ENCODE peak calls at places on chromosomes 6 and 20, in ten cellular contexts. Z is hypothalamus; L is amygdala; I is A549; Q is activated CD8-positive, alpha-beta memory T cell treated with anti-CD3 and anti-CD28 coated beads for 4 hours; Y is choroid plexus epithelial cell; S is psoas muscle; V is heart right ventricle; N is Jurkat, Clone E6-1; D is left cardiac atrium. P is an unnamed sample.

GRCh38 chr6:31922942-31923341 is 4.6 kb upstream of the C2 start:
- DNase-seq in Z (no peak), L (no peak), I (no peak), Q (no peak), Y (no peak), S (no peak), V (no peak), N (no peak), D (no peak), P (peak)

GRCh38 chr6:43858161-43859153 is 88.4 kb downstream of the VEGFA start:
- DNase-seq in Z (no peak), L (no peak), I (no peak), Q (no peak), Y (no peak), S (peak), V (no peak), N (no peak), D (peak), P (no peak)

GRCh38 chr20:32050851-32051556 is 1.0 kb upstream of the HCK start:
- DNase-seq in Z (no peak), L (no peak), I (no peak), Q (no peak), Y (no peak), S (peak), V (peak), N (no peak), D (peak), P (peak)

GRCh38 chr6:111030008-111031006 is 48.5 kb downstream of the RPF2 start:
- DNase-seq in Z (no peak), L (no peak), I (no peak), Q (no peak), Y (peak), S (peak), V (peak), N (no peak), D (peak), P (no peak)

GRCh38 chr20:53492212-53492611 is 101.4 kb downstream of the ZNF217 start:
- DNase-seq in Z (no peak), L (no peak), I (no peak), Q (no peak), Y (peak), S (no peak), V (no peak), N (no peak), D (no peak), P (no peak)

GRCh38 chr20:22931653-22932052 is 103.5 kb upstream of the SSTR4 start:
- DNase-seq in Z (no peak), L (no peak), I (no peak), Q (no peak), Y (no peak), S (no peak), V (no peak), N (no peak), D (no peak), P (no peak)

GRCh38 chr6:71248306-71248705 is 40.3 kb upstream of the OGFRL1 start:
- DNase-seq in Z (no peak), L (no peak), I (peak), Q (no peak), Y (peak), S (no peak), V (no peak), N (no peak), D (no peak), P (peak)

GRCh38 chr20:35387334-35387733 is 24.4 kb downstream of the UQCC1 start:
- DNase-seq in Z (no peak), L (no peak), I (no peak), Q (no peak), Y (peak), S (no peak), V (no peak), N (no peak), D (no peak), P (no peak)

GRCh38 chr6:160995271-160995670 is 3.7 kb downstream of the MAP3K4 start:
- DNase-seq in Z (no peak), L (no peak), I (no peak), Q (no peak), Y (no peak), S (no peak), V (no peak), N (no peak), D (no peak), P (no peak)

GRCh38 chr6:44715188-44715587 is 327.7 kb downstream of the CDC5L start:
- DNase-seq in Z (no peak), L (no peak), I (no peak), Q (no peak), Y (no peak), S (no peak), V (no peak), N (no peak), D (no peak), P (no peak)

GRCh38 chr6:82980086-82980485 is 85.6 kb downstream of the UBE3D start:
- DNase-seq in Z (no peak), L (no peak), I (no peak), Q (no peak), Y (peak), S (no peak), V (no peak), N (no peak), D (no peak), P (no peak)

GRCh38 chr20:53774487-53775203 is 181.0 kb upstream of the ZNF217 start:
- DNase-seq in Z (no peak), L (no peak), I (peak), Q (no peak), Y (peak), S (no peak), V (no peak), N (no peak), D (no peak), P (no peak)

GRCh38 chr6:165649701-165650137 is 13.3 kb downstream of the PDE10A start:
- DNase-seq in Z (no peak), L (no peak), I (no peak), Q (no peak), Y (peak), S (no peak), V (no peak), N (no peak), D (peak), P (no peak)

GRCh38 chr6:112118034-112118433 is 30.6 kb downstream of the FAM229B start:
- DNase-seq in Z (no peak), L (no peak), I (no peak), Q (no peak), Y (peak), S (no peak), V (no peak), N (no peak), D (no peak), P (no peak)

GRCh38 chr6:27100921-27101320 is 146.6 kb upstream of the PRSS16 start:
- DNase-seq in Z (no peak), L (no peak), I (no peak), Q (no peak), Y (no peak), S (no peak), V (no peak), N (no peak), D (no peak), P (no peak)

GRCh38 chr20:23361108-23361650 is 803 bp upstream of the GZF1 start:
- DNase-seq in Z (no peak), L (no peak), I (peak), Q (no peak), Y (peak), S (no peak), V (no peak), N (no peak), D (no peak), P (no peak)

GRCh38 chr6:125104425-125104824 is 49.1 kb upstream of the TPD52L1 start:
- DNase-seq in Z (no peak), L (no peak), I (no peak), Q (no peak), Y (peak), S (no peak), V (no peak), N (no peak), D (no peak), P (no peak)

GRCh38 chr6:132131777-132132176 is 180.6 kb upstream of the CCN2 start:
- DNase-seq in Z (no peak), L (no peak), I (peak), Q (no peak), Y (peak), S (peak), V (peak), N (peak), D (peak), P (peak)

GRCh38 chr6:52285174-52286068 is 879 bp upstream of the MCM3 start:
- DNase-seq in Z (no peak), L (no peak), I (no peak), Q (no peak), Y (no peak), S (no peak), V (no peak), N (peak), D (no peak), P (no peak)

GRCh38 chr20:48787861-48788375 is 39.9 kb downstream of the PREX1 start:
- DNase-seq in Z (no peak), L (no peak), I (peak), Q (no peak), Y (peak), S (no peak), V (no peak), N (no peak), D (no peak), P (peak)

GRCh38 chr20:4730782-4731181 is 9.1 kb downstream of the PRND start:
- DNase-seq in Z (no peak), L (no peak), I (no peak), Q (no peak), Y (peak), S (no peak), V (no peak), N (no peak), D (no peak), P (peak)

GRCh38 chr6:19669206-19669605 is 168.0 kb upstream of the ID4 start:
- DNase-seq in Z (no peak), L (no peak), I (no peak), Q (no peak), Y (peak), S (no peak), V (no peak), N (no peak), D (no peak), P (no peak)

GRCh38 chr20:34579936-34580587 is 21.5 kb downstream of the MAP1LC3A start:
- DNase-seq in Z (no peak), L (no peak), I (no peak), Q (no peak), Y (no peak), S (no peak), V (no peak), N (no peak), D (no peak), P (no peak)

GRCh38 chr6:83884523-83884922 is 25.0 kb downstream of the CYB5R4 start:
- DNase-seq in Z (no peak), L (no peak), I (peak), Q (no peak), Y (peak), S (no peak), V (no peak), N (peak), D (no peak), P (peak)

GRCh38 chr6:84597238-84597875 is 167.0 kb downstream of the TBX18 start:
- DNase-seq in Z (no peak), L (no peak), I (no peak), Q (no peak), Y (peak), S (no peak), V (no peak), N (no peak), D (no peak), P (no peak)

GRCh38 chr6:128821116-128821515 is 61.8 kb upstream of the LAMA2 start:
- DNase-seq in Z (no peak), L (no peak), I (no peak), Q (no peak), Y (no peak), S (no peak), V (no peak), N (no peak), D (no peak), P (no peak)

GRCh38 chr6:5817869-5818268 is 188.9 kb downstream of the NRN1 start:
- DNase-seq in Z (no peak), L (no peak), I (no peak), Q (no peak), Y (no peak), S (no peak), V (no peak), N (no peak), D (no peak), P (no peak)